ENCODE peak calls at places on chromosomes 7 and 10, in eight cellular contexts. H is Panc1, T is SK-N-SH, I is spleen, P is K562, V is endothelial cell of umbilical vein, R is stomach, F is HepG2. J is an unnamed sample.

GRCh38 chr10:70890917-70891431 is 2.6 kb upstream of the PCBD1 start:
- DNase-seq in R (peak; percentile 64), F (peak; percentile 75), I (no peak), T (peak; percentile 88), V (no peak), P (no peak), H (no peak), J (no peak)

GRCh38 chr7:43164757-43165156 is 52.3 kb downstream of the HECW1 start:
- DNase-seq in F (no peak), R (no peak), P (no peak), V (peak; percentile 10), H (peak; percentile 41), T (no peak), I (no peak), J (peak; percentile 0)

GRCh38 chr10:102121739-102122372 is 1.7 kb upstream of the LDB1 start:
- DNase-seq in V (no peak), F (no peak), I (no peak), R (no peak), P (no peak), T (peak; percentile 50), H (no peak), J (no peak)

GRCh38 chr10:17673517-17674051 is 29.6 kb downstream of the STAM start:
- DNase-seq in P (peak; percentile 18), R (no peak), H (peak; percentile 77), F (peak; percentile 91), I (no peak), T (no peak), V (no peak), J (no peak)

GRCh38 chr7:1040790-1041189 is 3.6 kb upstream of the GPR146 start:
- DNase-seq in I (peak; percentile 75), T (peak; percentile 91), P (no peak), F (peak; percentile 21), V (no peak), R (no peak), H (no peak), J (no peak)

GRCh38 chr10:88994034-88994433 is 3.4 kb downstream of the FAS start:
- DNase-seq in H (no peak), I (no peak), V (no peak), P (no peak), R (no peak), T (no peak), F (no peak), J (no peak)

GRCh38 chr10:21372651-21373410 is 152.7 kb downstream of the SKIDA1 start:
- DNase-seq in I (no peak), V (peak; percentile 88), T (peak; percentile 30), H (no peak), F (no peak), R (no peak), P (no peak), J (no peak)

GRCh38 chr10:128411624-128412023 is 285.4 kb upstream of the MKI67 start:
- DNase-seq in T (no peak), P (no peak), I (no peak), F (no peak), R (no peak), H (no peak), V (no peak), J (no peak)

GRCh38 chr7:76086070-76086469 is 38.2 kb downstream of the MDH2 start:
- DNase-seq in T (no peak), I (no peak), P (no peak), F (no peak), R (no peak), H (no peak), V (peak; percentile 49), J (no peak)

GRCh38 chr7:45178241-45179225 is 20.9 kb downstream of the RAMP3 start:
- DNase-seq in R (no peak), H (no peak), T (peak; percentile 65), F (peak; percentile 4), I (peak; percentile 54), V (no peak), P (peak; percentile 62), J (peak; percentile 13)

GRCh38 chr7:90726120-90726519 is 130.0 kb downstream of the CDK14 start:
- DNase-seq in V (no peak), R (no peak), P (no peak), H (no peak), I (no peak), F (no peak), T (no peak), J (no peak)

GRCh38 chr10:57809961-57810360 is 457.7 kb downstream of the IPMK start:
- DNase-seq in V (no peak), I (no peak), P (no peak), F (no peak), H (no peak), R (no peak), T (no peak), J (no peak)

GRCh38 chr7:142301299-142301698 is 43.4 kb upstream of the PRSS58 start:
- DNase-seq in R (no peak), F (no peak), V (no peak), P (no peak), I (no peak), T (no peak), H (no peak), J (peak; percentile 81)

GRCh38 chr10:4353059-4353655 is 472.9 kb upstream of the AKR1E2 start:
- DNase-seq in V (peak; percentile 59), R (no peak), I (no peak), T (no peak), P (no peak), H (no peak), F (no peak), J (no peak)

GRCh38 chr10:71128311-71129010 is 83.9 kb upstream of the UNC5B start:
- DNase-seq in H (no peak), R (no peak), T (no peak), I (no peak), P (no peak), F (no peak), V (no peak), J (no peak)

GRCh38 chr7:37234928-37235327 is 213.7 kb downstream of the ELMO1 start:
- DNase-seq in T (peak; percentile 54), H (no peak), R (no peak), I (no peak), P (no peak), V (peak; percentile 56), F (peak; percentile 6), J (peak; percentile 14)

GRCh38 chr7:121831320-121831719 is 41.6 kb upstream of the PTPRZ1 start:
- DNase-seq in T (no peak), I (no peak), H (no peak), R (no peak), F (no peak), V (no peak), P (no peak), J (no peak)

GRCh38 chr7:49346200-49346899 is 422.0 kb downstream of the CDC14C start:
- DNase-seq in I (no peak), H (no peak), R (no peak), T (no peak), F (no peak), V (no peak), P (no peak), J (no peak)

GRCh38 chr10:12965571-12965970 is 35.9 kb downstream of the CCDC3 start:
- DNase-seq in P (no peak), T (no peak), F (no peak), I (no peak), R (no peak), V (no peak), H (no peak), J (no peak)

GRCh38 chr7:134842062-134842461 is 62.6 kb downstream of the CALD1 start:
- DNase-seq in T (no peak), V (no peak), I (no peak), F (no peak), R (no peak), H (no peak), P (no peak), J (no peak)

GRCh38 chr7:134842901-134843300 is 63.5 kb downstream of the CALD1 start:
- DNase-seq in F (no peak), P (no peak), R (no peak), V (peak; percentile 88), H (no peak), T (no peak), I (no peak), J (no peak)

GRCh38 chr7:134844200-134844599 is 64.8 kb downstream of the CALD1 start:
- DNase-seq in R (no peak), T (no peak), I (no peak), V (no peak), P (no peak), F (peak; percentile 12), H (no peak), J (no peak)

GRCh38 chr7:134847834-134848233 is 68.4 kb downstream of the CALD1 start:
- DNase-seq in V (peak; percentile 44), R (no peak), T (no peak), P (no peak), F (no peak), I (no peak), H (no peak), J (no peak)

DNA sequence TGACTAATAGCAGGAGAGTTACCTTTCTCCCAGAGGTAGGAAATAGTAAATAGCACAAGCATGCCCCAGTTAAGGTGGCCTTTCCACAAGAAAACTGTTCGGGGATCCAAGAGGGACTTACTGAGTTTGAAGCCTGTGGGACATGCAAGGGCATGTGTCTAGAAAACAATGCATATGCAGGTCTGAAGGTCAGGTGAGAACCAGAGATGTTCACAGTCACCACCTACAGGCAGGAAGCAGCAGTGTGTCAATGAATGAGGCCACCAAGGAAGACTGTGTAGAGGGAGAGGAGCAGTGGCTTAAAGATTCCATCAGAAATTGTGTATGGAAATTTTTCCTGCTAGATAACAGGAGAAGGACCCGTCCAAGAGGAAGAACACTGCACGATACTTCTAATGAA is 66.0 kb downstream of the CALD1 start:
- DNase-seq in V (no peak), I (no peak), F (peak; percentile 74), R (no peak), H (no peak), P (no peak), T (no peak), J (no peak)
- TF ChIP-seq CTCF in V (peak; percentile 18), I (no peak), F (peak; percentile 70), R (no peak), H (peak; percentile 39), P (peak; percentile 52), T (peak; percentile 48), J (no peak)

GRCh38 chr10:110664483-110665420 is 20.6 kb downstream of the RBM20 start:
- DNase-seq in T (no peak), P (no peak), V (no peak), I (no peak), H (peak; percentile 64), R (no peak), F (peak; percentile 20), J (no peak)
- TF ChIP-seq POLR2AphosphoS5 in T (peak; percentile 38), P (peak; percentile 34), V (no peak), I (no peak), H (no peak), R (no peak), F (no peak), J (no peak)

DNA sequence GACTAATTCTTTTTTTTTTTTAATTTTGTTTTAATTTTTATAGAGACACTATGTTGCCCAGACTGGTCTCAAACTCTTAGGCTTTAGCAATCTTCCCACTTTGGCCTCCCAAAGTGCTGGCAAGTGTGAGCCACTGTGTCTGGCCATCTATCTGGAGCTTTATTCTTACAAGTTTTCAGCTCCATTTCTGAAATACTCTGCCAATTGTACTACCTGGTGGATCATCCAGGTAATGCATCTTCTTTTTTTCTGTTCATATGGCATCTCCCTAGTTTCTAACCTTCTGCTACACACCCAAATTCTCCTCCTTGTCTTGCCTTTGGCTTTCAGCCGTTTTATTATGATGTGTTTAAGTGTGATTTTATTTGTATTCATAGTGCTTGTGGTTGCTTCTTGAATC is 40.2 kb downstream of the ZNF365 start:
- DNase-seq in H (no peak), F (no peak), V (no peak), P (no peak), T (no peak), I (no peak), R (no peak), J (no peak)
- TF ChIP-seq CTCF in H (peak; percentile 42), F (no peak), V (peak; percentile 11), P (no peak), T (peak; percentile 28), I (no peak), R (no peak), J (no peak)

GRCh38 chr7:92833024-92833765 is 3.2 kb downstream of the CDK6 start:
- DNase-seq in P (peak; percentile 33), R (peak; percentile 92), T (peak; percentile 90), I (peak; percentile 98), H (peak; percentile 82), V (peak; percentile 78), F (peak; percentile 77), J (peak; percentile 86)
- TF ChIP-seq POLR2AphosphoS5 in P (no peak), R (peak; percentile 71), T (no peak), I (peak; percentile 85), H (no peak), V (peak; percentile 51), F (no peak), J (peak; percentile 64)

J was measured in HL-60.